ENCODE peak calls at places on chromosomes 6 and 20, in four cellular contexts. Z is adrenal gland; W is stomach; K is CD8-positive, alpha-beta T cell. X is an unnamed sample.
A peak's percentile ranks its signal among the peaks of the same experiment; 100 is the strongest.

GRCh38 chr6:78629154-78629721 is 238.1 kb upstream of the IRAK1BP1 start:
- DNase-seq in Z (no peak), W (no peak), K (no peak), X (peak; percentile 68)

GRCh38 chr6:30707281-30707850 is 9.7 kb downstream of the MDC1 start:
- DNase-seq in Z (no peak), W (no peak), K (no peak), X (peak; percentile 25)

GRCh38 chr6:96917098-96917497 is 7.4 kb upstream of the KLHL32 start:
- DNase-seq in Z (no peak), W (no peak), K (no peak), X (no peak)

GRCh38 chr6:29724937-29725869 is 2.0 kb downstream of the HLA-F start:
- DNase-seq in Z (no peak), W (no peak), K (no peak), X (no peak)

GRCh38 chr6:119234457-119234856 is 115.1 kb downstream of the MAN1A1 start:
- DNase-seq in Z (no peak), W (no peak), K (no peak), X (no peak)

GRCh38 chr20:3406481-3407425 is 716 bp downstream of the DNAAF9 start:
- DNase-seq in Z (peak; percentile 45), W (peak; percentile 34), K (no peak), X (peak; percentile 69)

GRCh38 chr20:34680586-34680985 is 3.7 kb upstream of the PIGU start:
- DNase-seq in Z (no peak), W (no peak), K (no peak), X (no peak)

GRCh38 chr6:31558631-31559500 is 11.5 kb downstream of the NFKBIL1 start:
- DNase-seq in Z (peak; percentile 67), W (no peak), K (no peak), X (peak; percentile 59)

GRCh38 chr20:37395921-37396519 is 50.1 kb downstream of the SRC start:
- DNase-seq in Z (no peak), W (no peak), K (no peak), X (peak; percentile 68)

GRCh38 chr6:152368761-152369624 is 268.2 kb downstream of the SYNE1 start:
- DNase-seq in Z (peak; percentile 71), W (peak; percentile 26), K (no peak), X (no peak)

GRCh38 chr6:36738108-36738507 is 40.5 kb downstream of the RAB44 start:
- DNase-seq in Z (no peak), W (no peak), K (no peak), X (no peak)

GRCh38 chr6:117530467-117531242 is 48.2 kb downstream of the DCBLD1 start:
- DNase-seq in Z (no peak), W (no peak), K (no peak), X (no peak)

GRCh38 chr20:58698741-58699141 is 6.1 kb downstream of the NPEPL1 start:
- DNase-seq in Z (no peak), W (no peak), K (no peak), X (no peak)

GRCh38 chr6:154592199-154592860 is 81.8 kb upstream of the CNKSR3 start:
- DNase-seq in Z (no peak), W (no peak), K (no peak), X (no peak)

GRCh38 chr6:170250981-170251775 is 39.7 kb downstream of the DLL1 start:
- DNase-seq in Z (no peak), W (no peak), K (no peak), X (peak; percentile 66)

GRCh38 chr20:31722388-31723281 is at the start of gene BCL2L1:
- DNase-seq in Z (peak; percentile 89), W (peak; percentile 91), K (peak; percentile 16), X (peak; percentile 96)

GRCh38 chr6:83270971-83271714 is 78.0 kb downstream of the RWDD2A start:
- DNase-seq in Z (no peak), W (no peak), K (no peak), X (no peak)

GRCh38 chr6:109406196-109406595 is 23.9 kb upstream of the CD164 start:
- DNase-seq in Z (no peak), W (no peak), K (no peak), X (no peak)

GRCh38 chr20:41245086-41245707 is 72.3 kb downstream of the ZHX3 start:
- DNase-seq in Z (no peak), W (no peak), K (no peak), X (peak; percentile 46)

GRCh38 chr6:170058878-170059485 is 231.9 kb downstream of the DLL1 start:
- DNase-seq in Z (no peak), W (peak; percentile 16), K (no peak), X (no peak)

GRCh38 chr6:38370653-38371311 is 268.9 kb downstream of the BTBD9 start:
- DNase-seq in Z (no peak), W (no peak), K (no peak), X (no peak)

GRCh38 chr6:146990284-146990683 is 213.9 kb upstream of the STXBP5 start:
- DNase-seq in Z (peak; percentile 46), W (no peak), K (no peak), X (no peak)

GRCh38 chr20:50794181-50794845 is 548 bp upstream of the BCAS4 start:
- DNase-seq in Z (no peak), W (no peak), K (no peak), X (peak; percentile 57)

GRCh38 chr6:11648889-11649288 is 111.3 kb downstream of the TMEM170B start:
- DNase-seq in Z (no peak), W (no peak), K (no peak), X (no peak)

GRCh38 chr6:11650711-11651110 is 113.2 kb downstream of the TMEM170B start:
- DNase-seq in Z (no peak), W (no peak), K (no peak), X (no peak)

GRCh38 chr6:11653028-11653583 is 115.6 kb downstream of the TMEM170B start:
- DNase-seq in Z (peak; percentile 48), W (no peak), K (no peak), X (peak; percentile 63)

GRCh38 chr6:11648436-11648775 is 110.9 kb downstream of the TMEM170B start:
- DNase-seq in Z (no peak), W (no peak), K (no peak), X (no peak)

GRCh38 chr6:11650297-11650696 is 112.7 kb downstream of the TMEM170B start:
- DNase-seq in Z (no peak), W (no peak), K (no peak), X (no peak)
- H3K4me3 ChIP-seq in Z (no peak overlapping the region), W (no peak overlapping the region), K (no peak overlapping the region), X (no peak overlapping the region)

GRCh38 chr6:1394591-1395463 is 5.5 kb downstream of the FOXF2 start:
- DNase-seq in Z (no peak), W (no peak), K (no peak), X (no peak)
- H3K4me3 ChIP-seq in Z (no peak overlapping the region), W (peak overlapping the region; percentile 61), K (no peak overlapping the region), X (no peak overlapping the region)

GRCh38 chr20:38902601-38903000 is 23.6 kb upstream of the FAM83D start:
- DNase-seq in Z (no peak), W (no peak), K (no peak), X (no peak)

GRCh38 chr20:38905375-38905774 is 20.8 kb upstream of the FAM83D start:
- DNase-seq in Z (no peak), W (no peak), K (no peak), X (no peak)

GRCh38 chr20:38900606-38901005 is 25.6 kb upstream of the FAM83D start:
- DNase-seq in Z (no peak), W (no peak), K (no peak), X (no peak)

GRCh38 chr20:38907918-38908677 is 18.1 kb upstream of the FAM83D start:
- DNase-seq in Z (no peak), W (no peak), K (no peak), X (no peak)

DNA sequence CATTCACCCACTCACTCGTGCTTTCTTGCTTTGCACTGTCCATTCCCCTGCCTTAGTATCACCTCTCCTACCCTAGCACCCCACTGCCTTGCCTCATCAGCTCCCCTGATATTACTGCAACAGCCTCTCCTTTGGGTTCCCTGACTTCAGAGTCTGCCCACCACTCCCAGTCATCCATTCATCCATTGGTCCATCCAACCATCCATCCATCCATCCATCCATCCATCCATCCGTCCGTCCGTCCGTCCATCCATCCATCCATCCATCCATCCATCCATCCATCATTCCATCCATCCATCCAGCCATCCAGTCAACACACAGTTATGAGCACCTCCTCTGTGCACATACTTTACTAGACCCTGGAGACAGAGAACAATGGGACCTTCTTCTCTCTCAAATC is 22.9 kb upstream of the FAM83D start:
- DNase-seq in Z (no peak), W (no peak), K (no peak), X (no peak)
- H3K4me3 ChIP-seq in Z (no peak overlapping the region), W (no peak overlapping the region), K (no peak overlapping the region), X (no peak overlapping the region)

DNA sequence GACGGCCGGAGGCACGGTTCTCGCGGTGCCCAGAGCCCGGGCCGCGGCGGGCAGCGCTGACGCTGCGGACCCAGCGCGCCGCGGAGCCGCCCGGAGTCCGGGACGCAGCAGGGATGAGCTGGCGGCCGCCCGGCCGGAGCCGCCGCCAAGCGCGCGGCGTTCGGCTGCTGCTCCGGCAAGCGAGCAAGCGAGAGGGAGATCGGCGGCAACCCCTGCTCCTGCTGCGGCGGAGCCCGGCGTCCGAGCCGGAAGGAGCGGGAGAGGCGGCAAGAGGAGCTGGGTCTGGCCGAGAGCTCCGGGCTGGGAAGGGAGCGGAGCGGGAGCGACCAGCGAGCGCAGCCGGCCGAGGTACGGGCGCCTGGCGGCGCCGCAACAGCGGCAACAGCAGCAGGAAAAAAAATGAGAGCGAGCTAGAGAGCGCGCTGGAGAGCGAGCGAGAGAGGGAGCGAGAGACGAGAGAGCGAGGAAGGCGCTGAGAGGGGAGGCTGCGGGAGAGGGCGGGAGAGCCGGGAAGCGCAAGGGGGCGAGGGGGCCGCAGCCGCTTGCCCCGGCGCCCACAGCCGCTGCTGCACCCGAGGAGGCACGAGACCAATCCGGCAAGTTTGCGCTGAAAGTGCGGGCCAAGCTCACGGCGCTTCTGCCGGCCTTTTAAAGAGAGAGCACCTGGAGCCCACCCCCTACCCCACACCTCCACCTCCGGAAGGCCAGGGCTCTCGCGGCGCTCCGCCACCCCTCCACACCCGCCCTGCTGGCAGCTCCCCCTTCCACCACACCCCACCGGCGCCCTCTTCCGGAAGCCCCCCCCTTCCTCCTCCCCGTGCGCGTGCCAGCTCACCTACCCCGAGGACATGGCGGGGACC is 496 bp downstream of the GRM4 start:
- DNase-seq in Z (no peak), W (no peak), K (no peak), X (peak; percentile 86)
- H3K4me3 ChIP-seq in Z (no peak overlapping the region), W (peak overlapping the region; percentile 52), K (peak overlapping the region; percentile 48), X (no peak overlapping the region)

GRCh38 chr20:49169547-49169946 is 18.6 kb downstream of the STAU1 start:
- DNase-seq in Z (no peak), W (no peak), K (no peak), X (no peak)

GRCh38 chr20:49166534-49167449 is 21.3 kb downstream of the STAU1 start:
- DNase-seq in Z (no peak), W (no peak), K (no peak), X (no peak)

GRCh38 chr20:49165611-49166010 is 22.5 kb downstream of the STAU1 start:
- DNase-seq in Z (no peak), W (no peak), K (no peak), X (no peak)

GRCh38 chr20:49170714-49171113 is 17.4 kb downstream of the STAU1 start:
- DNase-seq in Z (no peak), W (no peak), K (no peak), X (no peak)

DNA sequence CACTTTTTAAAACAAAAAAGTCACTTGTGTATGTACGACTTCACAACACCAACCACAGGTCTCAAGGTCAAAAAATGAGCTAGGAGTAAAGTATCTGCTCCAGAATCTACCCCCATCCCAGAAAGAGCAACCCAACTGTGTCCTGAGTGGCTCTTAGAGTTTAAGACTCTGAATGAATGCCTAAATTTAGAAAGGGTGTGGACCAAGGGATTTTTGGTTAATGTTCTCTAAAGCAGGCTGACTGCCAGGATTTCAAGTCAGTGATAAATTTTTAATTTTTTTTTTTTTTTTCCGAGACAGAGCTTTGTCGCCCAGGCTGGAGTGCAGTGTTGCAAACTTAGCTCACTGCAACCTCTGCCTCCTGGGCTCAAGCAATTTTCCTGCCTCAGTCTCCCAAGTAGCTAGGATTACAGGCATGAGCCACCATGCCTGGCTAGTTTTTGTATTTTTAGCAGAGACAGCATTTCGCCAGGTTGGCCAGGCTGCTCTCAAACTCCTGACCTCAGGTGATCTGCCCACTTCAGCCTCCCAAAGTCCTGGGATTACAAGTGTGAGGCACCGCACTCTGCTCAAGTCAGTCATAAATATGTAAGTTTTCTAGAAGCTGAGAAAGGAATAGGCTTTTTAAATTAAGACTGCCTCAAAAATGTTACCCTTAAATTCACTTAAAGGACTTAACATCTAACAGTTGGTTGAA is 20.2 kb downstream of the STAU1 start:
- DNase-seq in Z (no peak), W (no peak), K (no peak), X (no peak)
- H3K4me3 ChIP-seq in Z (no peak overlapping the region), W (no peak overlapping the region), K (no peak overlapping the region), X (no peak overlapping the region)

X was measured in kidney.